ENCODE peak calls at places on chromosome 10, in five cellular contexts. T is NCI-H2081; E is stimulated activated CD4-positive, alpha-beta T cell treated with anti-CD3 and anti-CD28 coated beads, Interleukin-4, amount 100 ng/mL, for 48 hours; U is NCI-H345; M is ELF-1. G is an unnamed sample.

GRCh38 chr10:27252267-27253000 is 11.8 kb upstream of the ACBD5 start:
- DNase-seq in M (peak; percentile 89), U (peak; percentile 51), T (no peak), E (peak; percentile 77), G (no peak)

GRCh38 chr10:71975891-71976725 is 11.9 kb downstream of the CHST3 start:
- DNase-seq in T (no peak), U (no peak), E (no peak), M (no peak), G (no peak)

GRCh38 chr10:77163670-77164348 is 473.8 kb downstream of the KCNMA1 start:
- DNase-seq in T (no peak), M (peak; percentile 70), E (no peak), U (no peak), G (no peak)

GRCh38 chr10:51344371-51344770 is 270.1 kb downstream of the PRKG1 start:
- DNase-seq in T (no peak), U (no peak), E (no peak), M (no peak), G (no peak)

GRCh38 chr10:72254891-72255568 is 18.7 kb upstream of the DDIT4 start:
- DNase-seq in E (no peak), U (peak; percentile 53), T (no peak), M (peak; percentile 80), G (peak; percentile 80)

GRCh38 chr10:70809011-70809611 is 6.6 kb upstream of the SGPL1 start:
- DNase-seq in U (peak; percentile 9), T (no peak), M (peak; percentile 67), E (no peak), G (no peak)

GRCh38 chr10:106571216-106571954 is 593.1 kb downstream of the SORCS1 start:
- DNase-seq in M (no peak), E (no peak), T (no peak), U (no peak), G (no peak)

GRCh38 chr10:19788075-19788686 is 28.1 kb upstream of the PLXDC2 start:
- DNase-seq in E (no peak), M (no peak), T (peak; percentile 8), U (no peak), G (peak; percentile 56)

GRCh38 chr10:105464961-105465360 is 823.9 kb downstream of the SORCS3 start:
- DNase-seq in U (no peak), E (no peak), T (no peak), M (no peak), G (no peak)

G was measured in H1.